ENCODE peak calls at places on chromosomes 11 and 22, in seven cellular contexts. C is neuronal stem cell, Z is IMR-90, N is H1, M is H9, S is mesendoderm, H is trophoblast cell. X is an unnamed sample.
A peak's percentile ranks its signal among the peaks of the same experiment; 100 is the strongest.

GRCh38 chr11:131495417-131495816 is 125.0 kb downstream of the NTM start:
- DNase-seq in H (no peak), N (no peak), M (no peak), Z (no peak), C (no peak), S (no peak), X (no peak)

GRCh38 chr11:117929568-117930207 is 486 bp upstream of the TMPRSS13 start:
- DNase-seq in H (no peak), N (no peak), Z (no peak), C (no peak), S (peak; percentile 37), M (no peak), X (no peak)

GRCh38 chr11:113817162-113817561 is 37.6 kb downstream of the CLDN25 start:
- DNase-seq in S (no peak), C (no peak), M (no peak), Z (peak; percentile 51), H (no peak), N (no peak), X (no peak)

GRCh38 chr11:79363861-79364378 is 76.9 kb downstream of the TENM4 start:
- DNase-seq in S (no peak), M (no peak), C (no peak), N (no peak), H (peak; percentile 53), Z (no peak), X (no peak)

GRCh38 chr11:47020793-47021624 is 84.4 kb downstream of the CSTPP1 start:
- DNase-seq in Z (peak; percentile 27), N (no peak), H (no peak), C (peak; percentile 58), M (no peak), S (no peak), X (peak; percentile 74)

GRCh38 chr22:46171940-46172339 is 21.6 kb downstream of the PPARA start:
- DNase-seq in C (no peak), S (no peak), H (no peak), Z (peak; percentile 74), N (no peak), M (no peak), X (no peak)

GRCh38 chr11:84316866-84317560 is 1030.8 kb upstream of the CCDC90B start:
- DNase-seq in N (no peak), Z (peak; percentile 30), S (peak; percentile 33), C (peak; percentile 21), M (no peak), H (peak; percentile 6), X (peak; percentile 38)

GRCh38 chr11:10379433-10379832 is 74.6 kb downstream of the ADM start:
- DNase-seq in S (no peak), H (peak; percentile 88), M (no peak), C (no peak), Z (peak; percentile 81), N (no peak), X (no peak)

GRCh38 chr11:109604506-109604905 is 182.5 kb downstream of the C11orf87 start:
- DNase-seq in H (no peak), S (no peak), C (no peak), N (no peak), M (no peak), Z (no peak), X (no peak)

GRCh38 chr11:118398797-118399564 is 2.4 kb upstream of the ATP5MG start:
- DNase-seq in C (no peak), H (no peak), S (no peak), M (no peak), N (no peak), Z (peak; percentile 26), X (peak; percentile 3)

DNA sequence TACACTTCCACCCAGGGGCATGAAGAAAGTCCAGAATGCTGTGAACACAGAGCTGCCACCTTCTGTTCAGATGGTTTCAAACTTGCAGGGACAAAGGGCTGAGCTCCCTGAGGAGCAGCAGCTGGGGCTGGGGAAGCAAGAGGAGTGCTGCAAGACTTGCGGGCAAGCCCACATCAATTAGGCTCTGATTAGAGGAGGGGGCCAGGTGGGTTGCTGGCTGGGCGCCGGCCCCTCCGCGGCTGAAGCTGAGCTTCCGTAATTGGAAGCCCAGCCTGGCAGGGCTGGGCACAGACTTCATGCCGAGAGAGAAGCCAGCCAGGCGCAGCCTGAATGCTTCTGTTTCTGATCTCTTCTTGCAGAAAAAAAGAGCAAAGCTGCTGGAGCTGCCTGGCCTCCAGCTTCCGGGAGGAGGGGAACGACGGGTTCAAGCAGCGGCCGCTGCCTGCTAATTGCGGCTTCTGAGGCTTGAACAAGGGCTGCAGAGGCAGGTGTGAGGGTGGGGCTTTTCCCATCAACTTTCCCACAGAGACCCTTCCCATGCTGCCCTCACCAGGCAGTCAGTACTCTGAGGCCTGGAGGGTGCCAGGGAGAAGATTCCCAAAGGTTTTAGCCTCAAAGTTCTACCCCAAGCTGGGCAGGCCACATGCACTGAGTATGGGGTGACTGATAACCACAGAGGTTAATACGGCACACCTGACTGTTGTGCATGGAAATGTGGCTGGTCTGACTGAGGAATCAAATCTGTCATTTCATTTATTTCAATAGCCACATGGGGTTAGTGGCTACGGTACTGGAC is 91.1 kb upstream of the LMO1 start:
- DNase-seq in M (no peak), N (no peak), H (peak; percentile 9), S (no peak), Z (no peak), C (peak; percentile 45), X (no peak)
- H3K18ac ChIP-seq in M (no peak overlapping the region), N (no peak overlapping the region), H (no peak overlapping the region), S (no peak overlapping the region), Z (no peak overlapping the region), C (peak overlapping the region; percentile 83), X (no peak overlapping the region)

DNA sequence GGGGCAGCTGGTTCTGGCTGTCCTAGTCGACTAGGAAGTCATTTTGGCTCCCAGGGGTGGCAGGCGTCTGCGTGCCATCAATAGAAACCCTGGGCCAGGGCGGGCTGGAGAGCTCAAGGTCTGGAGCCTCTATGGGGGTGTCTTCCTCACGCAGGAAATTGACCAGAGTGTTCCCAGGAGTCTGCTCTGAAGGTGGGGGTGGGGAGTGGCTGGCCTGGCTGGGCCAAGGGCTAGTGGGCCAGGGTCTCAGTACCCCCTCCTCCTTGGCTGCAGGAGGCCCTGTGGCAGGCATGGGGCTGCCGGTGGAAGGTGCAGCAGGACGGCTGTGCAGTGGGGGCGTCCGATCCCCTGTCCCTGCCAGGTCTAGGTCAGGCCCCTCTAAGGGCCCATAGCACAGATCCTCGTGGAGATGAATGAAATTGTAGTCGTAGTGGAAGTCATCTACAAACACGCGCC is 64.6 kb downstream of the ARFGAP3 start:
- DNase-seq in C (no peak), Z (no peak), H (no peak), S (no peak), N (no peak), M (no peak), X (no peak)
- H2BK120ac ChIP-seq in C (no peak overlapping the region), Z (no peak overlapping the region), H (no peak overlapping the region), S (no peak overlapping the region), N (peak overlapping the region; percentile 54), M (no peak overlapping the region), X (no peak overlapping the region)

GRCh38 chr11:16804104-16804947 is 65.9 kb downstream of the C11orf58 start:
- DNase-seq in S (no peak), N (no peak), C (no peak), H (no peak), Z (no peak), M (no peak), X (no peak)
- H2AK5ac ChIP-seq in S (no peak overlapping the region), N (no peak overlapping the region), C (no peak overlapping the region), H (no peak overlapping the region), Z (no peak overlapping the region), M (no peak overlapping the region), X (no peak overlapping the region)

GRCh38 chr11:120065176-120065575 is 72.7 kb downstream of the TRIM29 start:
- DNase-seq in M (peak; percentile 10), H (no peak), C (no peak), Z (no peak), N (no peak), S (no peak), X (no peak)

GRCh38 chr11:120065876-120066275 is 72.0 kb downstream of the TRIM29 start:
- DNase-seq in H (no peak), C (no peak), Z (no peak), N (peak; percentile 30), S (no peak), M (peak; percentile 6), X (no peak)

GRCh38 chr11:120066738-120067303 is 71.1 kb downstream of the TRIM29 start:
- DNase-seq in C (no peak), Z (no peak), H (no peak), M (no peak), N (peak; percentile 34), S (no peak), X (no peak)

GRCh38 chr11:120067361-120068113 is 70.4 kb downstream of the TRIM29 start:
- DNase-seq in H (no peak), Z (no peak), S (no peak), C (no peak), M (peak; percentile 22), N (peak; percentile 33), X (no peak)

DNA sequence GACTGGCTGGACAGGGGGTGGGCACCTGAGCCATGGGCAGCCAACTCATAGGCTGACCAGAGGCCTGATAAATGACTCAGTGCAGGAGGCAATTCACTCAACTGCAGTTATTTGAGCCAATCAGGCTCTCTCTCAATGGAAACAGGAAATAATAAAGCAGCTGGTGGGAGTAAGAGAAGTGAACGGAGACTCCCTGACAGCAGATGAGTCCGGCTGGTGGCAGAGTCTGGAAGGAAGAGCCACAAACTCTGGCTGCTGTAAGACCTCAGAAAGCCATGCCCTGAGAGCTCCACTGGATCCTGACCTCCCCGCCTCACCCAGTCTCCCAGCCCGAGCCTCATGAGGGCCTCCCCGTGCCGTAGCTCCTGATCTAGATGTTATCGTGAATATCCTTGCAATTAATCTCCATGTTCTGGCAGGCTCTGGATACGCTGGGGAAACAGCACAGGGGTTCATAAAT is 69.8 kb downstream of the TRIM29 start:
- DNase-seq in C (no peak), N (peak; percentile 29), S (no peak), M (peak; percentile 15), Z (peak; percentile 47), H (no peak), X (peak; percentile 65)
- H3K18ac ChIP-seq in C (no peak overlapping the region), N (no peak overlapping the region), S (no peak overlapping the region), M (no peak overlapping the region), Z (no peak overlapping the region), H (no peak overlapping the region), X (no peak overlapping the region)

DNA sequence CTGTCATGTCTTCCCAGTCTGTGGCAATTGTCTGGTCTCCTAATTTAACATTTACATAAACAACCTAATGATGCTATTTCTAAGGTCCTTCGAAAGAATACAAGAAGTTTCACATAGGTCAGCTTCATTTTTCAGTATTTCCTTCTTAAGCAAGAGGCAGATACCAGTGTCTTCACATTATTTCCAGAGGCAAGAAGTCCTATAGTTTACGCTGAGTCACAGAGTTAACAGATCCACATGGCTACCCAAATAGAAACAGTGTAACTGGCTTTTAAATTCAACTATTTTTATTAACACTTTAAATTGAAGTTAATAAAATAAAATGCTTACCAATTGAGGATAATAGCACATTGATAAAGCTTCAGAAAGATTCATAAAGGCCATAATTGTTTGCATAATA is 10.9 kb downstream of the PRRG4 start:
- DNase-seq in N (no peak), H (no peak), C (no peak), S (no peak), Z (no peak), M (no peak), X (no peak)
- H2BK120ac ChIP-seq in N (no peak overlapping the region), H (no peak overlapping the region), C (no peak overlapping the region), S (no peak overlapping the region), Z (no peak overlapping the region), M (no peak overlapping the region), X (no peak overlapping the region)

DNA sequence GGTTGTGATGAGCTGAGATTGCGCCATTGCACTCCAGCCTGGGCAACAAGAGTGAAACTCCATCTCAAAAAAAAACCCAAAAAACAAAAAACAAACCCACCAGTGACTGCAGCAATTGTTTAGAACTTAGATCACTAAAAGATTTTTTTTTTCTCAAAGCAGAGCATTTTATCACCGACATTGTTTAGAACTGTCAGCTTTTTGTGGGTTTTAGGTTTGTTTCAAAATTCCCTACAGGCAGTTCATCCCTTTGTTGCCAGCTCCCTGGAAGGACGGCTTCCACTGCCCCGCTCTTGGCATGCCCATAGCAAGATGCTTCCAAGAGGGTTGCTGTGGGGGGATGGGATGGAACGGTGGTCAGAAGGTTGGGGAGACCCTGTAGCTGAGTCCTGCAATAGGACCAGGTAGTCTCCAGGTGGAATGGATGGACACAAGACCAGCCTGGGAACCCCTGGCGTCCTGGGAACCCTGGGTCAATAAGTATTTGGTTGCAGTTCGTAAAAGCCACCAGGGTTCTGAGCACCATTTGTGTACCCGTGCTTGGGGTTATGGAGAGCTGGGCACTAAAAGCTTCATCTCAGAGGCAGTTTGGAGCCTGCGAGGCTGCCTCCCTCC is 46.7 kb downstream of the TSPAN18 start:
- DNase-seq in M (peak; percentile 8), H (no peak), C (no peak), S (no peak), Z (peak; percentile 20), N (peak; percentile 47), X (no peak)
- H2AK5ac ChIP-seq in M (no peak overlapping the region), H (no peak overlapping the region), C (no peak overlapping the region), S (no peak overlapping the region), Z (no peak overlapping the region), N (no peak overlapping the region), X (no peak overlapping the region)